ENCODE peak calls at places on chromosome 11, in four cellular contexts. R is endothelial cell of umbilical vein, V is right lobe of liver, Z is H1. B is an unnamed sample. For H3K4me1, the result is how much of the 10 kb centered on the place peaks cover.

GRCh38 chr11:113384551-113384950 is 3.0 kb upstream of the ANKK1 start:
- DNase-seq in R (peak), V (no peak), Z (no peak), B (no peak)

GRCh38 chr11:57116654-57117053 is 65.1 kb upstream of the LRRC55 start:
- DNase-seq in V (no peak), R (peak), Z (peak), B (peak)

GRCh38 chr11:116170526-116171120 is 602.2 kb downstream of the BUD13 start:
- DNase-seq in Z (peak), V (no peak), R (no peak), B (no peak)

GRCh38 chr11:11661356-11662040 is 39.7 kb upstream of the GALNT18 start:
- DNase-seq in Z (no peak), V (no peak), R (no peak), B (no peak)

GRCh38 chr11:63985812-63986155 is 454 bp upstream of the OTUB1 start:
- DNase-seq in Z (no peak), V (peak), R (no peak), B (no peak)

GRCh38 chr11:61454520-61454919 is 24.6 kb downstream of the SDHAF2 start:
- DNase-seq in R (no peak), V (no peak), Z (no peak), B (no peak)

GRCh38 chr11:20443596-20443995 is 56.1 kb downstream of the PRMT3 start:
- DNase-seq in R (peak), Z (no peak), V (no peak), B (no peak)

GRCh38 chr11:106998126-106998525 is 20.1 kb downstream of the GUCY1A2 start:
- DNase-seq in V (no peak), R (no peak), Z (no peak), B (no peak)

GRCh38 chr11:103619480-103619879 is 417.0 kb upstream of the DDI1 start:
- DNase-seq in Z (no peak), R (no peak), V (no peak), B (no peak)

GRCh38 chr11:60078021-60078420 is 10.4 kb upstream of the MS4A2 start:
- DNase-seq in V (no peak), Z (no peak), R (no peak), B (no peak)

GRCh38 chr11:2529636-2530035 is 84.8 kb downstream of the KCNQ1 start:
- DNase-seq in Z (no peak), V (peak), R (no peak), B (no peak)

GRCh38 chr11:76214968-76215548 is 8.8 kb upstream of the WNT11 start:
- DNase-seq in Z (no peak), V (no peak), R (no peak), B (no peak)

GRCh38 chr11:14136561-14136960 is 174.0 kb downstream of the SPON1 start:
- DNase-seq in V (no peak), R (no peak), Z (no peak), B (no peak)

GRCh38 chr11:62928011-62928410 is 6.8 kb upstream of the CHRM1 start:
- DNase-seq in Z (no peak), R (no peak), V (no peak), B (no peak)

GRCh38 chr11:69996451-69996850 is 81.7 kb upstream of the ANO1 start:
- DNase-seq in R (no peak), V (no peak), Z (no peak), B (no peak)

GRCh38 chr11:833114-833791 is 501 bp downstream of the CD151 start:
- DNase-seq in R (peak), V (peak), Z (peak), B (no peak)
- H3K4me1 ChIP-seq in R (under half), V (under half), Z (under half), B (under half)

DNA sequence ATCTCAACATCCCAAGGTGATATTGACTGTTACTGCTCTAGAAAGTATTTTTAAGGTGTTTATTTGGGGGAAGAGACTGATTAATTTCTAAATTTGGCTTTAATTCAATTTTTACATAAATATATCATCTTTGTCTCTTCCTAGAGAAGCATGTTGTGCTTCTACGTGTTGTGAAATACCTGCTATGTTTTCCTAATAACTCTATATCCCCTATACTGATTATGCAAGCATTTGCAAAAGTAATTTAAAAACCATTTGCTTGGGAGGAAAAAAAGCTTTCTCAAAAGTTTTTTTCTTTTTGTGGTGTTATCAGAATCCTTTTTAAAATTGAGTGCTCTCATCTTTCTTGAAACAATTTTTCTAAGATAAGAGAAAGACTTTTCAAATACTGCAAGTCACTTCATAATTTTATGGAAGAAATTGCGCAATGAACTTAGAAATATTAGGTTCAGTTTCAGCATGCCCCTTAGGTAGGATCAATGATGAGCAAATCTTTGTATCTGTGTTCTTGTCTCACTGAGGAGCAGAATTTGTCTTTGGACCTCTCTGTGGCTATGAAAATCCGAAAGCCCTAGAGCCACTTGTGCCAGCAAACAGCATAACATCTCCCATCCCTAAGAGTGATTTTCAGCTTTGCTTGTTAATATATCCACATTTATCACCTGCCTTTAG is 7.4 kb upstream of the BLID start:
- DNase-seq in V (no peak), Z (no peak), R (no peak), B (no peak)
- TF ChIP-seq POLR2A in V (no peak), Z (no peak), R (no peak), B (no peak)

DNA sequence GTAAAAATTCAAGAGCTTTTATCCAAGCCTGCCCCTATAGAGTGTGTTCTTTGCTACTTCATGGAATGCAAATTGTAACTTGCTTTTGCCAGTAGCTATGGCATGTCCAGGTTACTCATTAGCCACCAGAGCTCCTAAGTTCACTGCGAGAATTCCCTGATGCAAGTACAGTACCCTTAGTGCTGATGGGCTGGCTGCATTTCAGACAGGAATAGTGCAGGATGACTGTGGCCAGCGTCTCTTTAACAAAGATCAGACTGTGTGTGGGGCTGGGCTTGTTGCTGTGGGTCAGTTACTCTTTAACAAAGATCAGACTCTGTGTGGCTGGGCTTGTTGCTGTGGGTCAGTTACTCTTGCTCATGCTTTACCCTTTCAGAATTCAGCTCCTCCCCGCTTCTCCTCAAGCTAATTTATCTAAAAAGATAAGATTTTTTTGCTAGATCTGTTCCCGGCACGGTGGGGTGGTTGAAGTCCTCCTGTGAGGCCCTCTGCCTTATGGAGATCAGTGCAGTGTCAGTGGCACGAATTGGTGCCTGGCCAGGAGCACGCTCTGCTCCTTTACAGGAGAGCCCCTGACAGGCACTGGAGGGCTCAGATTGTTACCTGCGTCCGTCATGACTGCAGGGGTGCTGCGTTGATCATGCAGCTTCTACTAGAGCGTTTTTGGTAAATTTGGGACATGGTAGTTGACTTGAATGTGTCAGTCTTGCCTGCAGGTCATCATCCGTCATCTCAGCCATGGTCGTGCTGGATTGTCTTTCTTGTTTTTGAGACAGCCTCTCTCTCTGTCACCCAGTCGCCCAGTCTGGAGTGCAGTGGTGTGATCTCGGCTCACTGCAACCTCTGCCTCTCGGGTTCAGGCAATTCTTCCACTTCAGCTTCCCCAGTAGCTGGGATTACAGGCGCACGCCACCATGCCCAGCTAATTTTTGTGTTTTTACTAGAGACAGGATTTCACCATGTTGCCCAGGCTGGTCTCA is 27.0 kb downstream of the AP2A2 start:
- DNase-seq in Z (no peak), V (peak), R (no peak), B (no peak)
- H3K4me1 ChIP-seq in Z (under half), V (under half), R (under half), B (under half)

GRCh38 chr11:119169272-119169719 is 771 bp downstream of the NLRX1 start:
- DNase-seq in Z (peak), V (peak), R (peak), B (no peak)
- TF ChIP-seq POLR2A in Z (no peak), V (no peak), R (no peak), B (no peak)

GRCh38 chr11:126393143-126393542 is 37.7 kb downstream of the ST3GAL4 start:
- DNase-seq in R (no peak), Z (no peak), V (no peak), B (no peak)

GRCh38 chr11:126391970-126392637 is 36.6 kb downstream of the ST3GAL4 start:
- DNase-seq in V (no peak), R (no peak), Z (no peak), B (peak)

GRCh38 chr11:126392638-126393023 is 37.1 kb downstream of the ST3GAL4 start:
- DNase-seq in V (no peak), Z (no peak), R (no peak), B (peak)

GRCh38 chr11:126391286-126391954 is 35.9 kb downstream of the ST3GAL4 start:
- DNase-seq in Z (no peak), R (no peak), V (no peak), B (no peak)

DNA sequence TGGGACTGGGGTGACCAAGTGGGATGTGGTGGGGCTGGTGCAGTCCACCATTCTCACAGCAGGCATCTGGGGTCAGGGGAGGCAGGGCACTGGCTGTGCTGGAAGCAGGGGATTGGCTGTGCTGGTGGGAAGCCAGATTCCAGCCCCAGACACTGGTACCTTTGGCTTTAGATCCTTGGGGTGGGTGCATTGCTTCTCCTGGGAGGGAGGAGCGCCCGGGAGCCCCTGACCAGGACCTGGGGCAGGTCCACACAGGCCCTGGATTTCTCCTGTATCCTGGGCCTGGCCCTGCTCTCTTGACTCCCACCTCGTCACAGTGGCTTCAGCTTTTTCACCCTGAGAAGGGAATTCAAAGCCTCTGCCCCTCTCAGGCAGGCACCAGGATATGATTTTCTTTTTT is 38.5 kb downstream of the ST3GAL4 start:
- DNase-seq in R (no peak), Z (no peak), V (no peak), B (no peak)
- H3K4me1 ChIP-seq in R (under half), Z (under half), V (under half), B (half or more)

GRCh38 chr11:12701815-12702214 is 27.6 kb downstream of the TEAD1 start:
- DNase-seq in Z (no peak), R (no peak), V (no peak), B (no peak)

GRCh38 chr11:12704049-12704448 is 29.8 kb downstream of the TEAD1 start:
- DNase-seq in V (no peak), Z (no peak), R (peak), B (no peak)

GRCh38 chr11:12705874-12706273 is 31.7 kb downstream of the TEAD1 start:
- DNase-seq in R (no peak), Z (no peak), V (no peak), B (no peak)

GRCh38 chr11:12706531-12707499 is 32.6 kb downstream of the TEAD1 start:
- DNase-seq in R (peak), Z (no peak), V (peak), B (peak)

DNA sequence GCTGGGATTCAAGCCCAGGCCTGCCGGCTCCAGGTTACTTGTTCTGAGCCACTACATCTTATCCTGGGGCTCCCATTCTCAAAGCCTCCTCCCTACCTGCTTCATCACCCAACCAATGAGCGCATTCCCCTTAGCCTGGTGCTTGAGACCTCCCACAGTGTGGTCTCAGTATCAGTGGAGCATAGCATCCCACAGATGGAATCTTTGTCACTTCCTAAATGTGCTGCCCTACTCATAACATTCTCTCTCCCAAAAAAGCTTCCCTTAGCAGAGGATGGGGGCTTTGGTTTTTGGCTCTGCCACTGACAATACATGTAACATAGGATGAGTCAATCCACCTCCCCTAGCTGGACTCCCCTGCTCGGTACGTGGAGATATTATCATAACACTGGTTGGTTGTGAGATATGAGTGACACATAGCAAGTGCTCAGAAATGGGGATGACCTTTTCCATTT is 28.8 kb downstream of the TEAD1 start:
- DNase-seq in V (no peak), R (no peak), Z (no peak), B (no peak)
- TF ChIP-seq POLR2A in V (no peak), R (no peak), Z (no peak), B (no peak)

GRCh38 chr11:92954003-92954402 is 15.4 kb upstream of the MTNR1B start:
- DNase-seq in Z (no peak), V (no peak), R (no peak), B (no peak)
- H3K4me1 ChIP-seq in Z (under half), V (under half), R (under half), B (under half)

GRCh38 chr11:65170058-65170534 is at the start of gene SPDYC:
- DNase-seq in V (no peak), Z (peak), R (no peak), B (no peak)

GRCh38 chr11:65165847-65166317 is 4.2 kb upstream of the SPDYC start:
- DNase-seq in Z (no peak), R (no peak), V (peak), B (peak)

GRCh38 chr11:65172600-65172999 is 2.6 kb downstream of the SPDYC start:
- DNase-seq in Z (no peak), V (no peak), R (no peak), B (no peak)

GRCh38 chr11:65166893-65167292 is 3.1 kb upstream of the SPDYC start:
- DNase-seq in V (no peak), R (no peak), Z (no peak), B (no peak)

GRCh38 chr11:65169164-65169641 is 830 bp upstream of the SPDYC start:
- DNase-seq in V (no peak), R (peak), Z (no peak), B (no peak)
- TF ChIP-seq POLR2A in V (no peak), R (peak), Z (no peak), B (no peak)

GRCh38 chr11:71252782-71253730 is 679 bp upstream of the SHANK2 start:
- DNase-seq in R (no peak), Z (peak), V (peak), B (no peak)
- H3K4me1 ChIP-seq in R (under half), Z (under half), V (under half), B (under half)

DNA sequence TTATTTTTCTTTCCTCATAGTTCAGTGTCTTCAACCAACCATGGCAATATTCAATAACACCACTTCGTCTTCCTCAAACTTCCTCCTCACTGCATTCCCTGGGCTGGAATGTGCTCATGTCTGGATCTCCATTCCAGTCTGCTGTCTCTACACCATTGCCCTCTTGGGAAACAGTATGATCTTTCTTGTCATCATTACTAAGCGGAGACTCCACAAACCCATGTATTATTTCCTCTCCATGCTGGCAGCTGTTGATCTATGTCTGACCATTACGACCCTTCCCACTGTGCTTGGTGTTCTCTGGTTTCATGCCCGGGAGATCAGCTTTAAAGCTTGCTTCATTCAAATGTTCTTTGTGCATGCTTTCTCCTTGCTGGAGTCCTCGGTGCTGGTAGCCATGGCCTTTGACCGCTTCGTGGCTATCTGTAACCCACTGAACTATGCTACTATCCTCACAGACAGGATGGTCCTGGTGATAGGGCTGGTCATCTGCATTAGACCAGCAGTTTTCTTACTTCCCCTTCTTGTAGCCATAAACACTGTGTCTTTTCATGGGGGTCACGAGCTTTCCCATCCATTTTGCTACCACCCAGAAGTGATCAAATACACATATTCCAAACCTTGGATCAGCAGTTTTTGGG is at the start of gene OR51T1:
- DNase-seq in Z (no peak), V (no peak), R (no peak), B (no peak)
- TF ChIP-seq POLR2A in Z (no peak), V (no peak), R (no peak), B (no peak)